ENCODE peak calls at places on chromosomes 12 and 14, in four cellular contexts. H, P, F and Y are unnamed samples.

GRCh38 chr12:52050771-52051541 is at the start of gene NR4A1:
- DNase-seq in F (peak), P (peak), H (peak), Y (peak)

GRCh38 chr14:65229431-65230286 is 127.3 kb upstream of the MAX start:
- DNase-seq in F (peak), P (peak), H (no peak), Y (peak)

GRCh38 chr14:41558527-41558926 is 48.1 kb upstream of the LRFN5 start:
- DNase-seq in F (no peak), P (no peak), H (no peak), Y (no peak)

GRCh38 chr12:15001733-15002471 is 29.1 kb downstream of the PDE6H start:
- DNase-seq in F (peak), H (no peak), P (no peak), Y (no peak)

GRCh38 chr12:98440165-98440581 is 75.2 kb upstream of the TMPO start:
- DNase-seq in P (peak), F (no peak), H (no peak), Y (peak)

GRCh38 chr12:11856971-11857370 is 207.5 kb downstream of the ETV6 start:
- DNase-seq in P (no peak), F (no peak), H (no peak), Y (no peak)

GRCh38 chr14:31326111-31326510 is 94.2 kb downstream of the HEATR5A start:
- DNase-seq in H (no peak), P (peak), F (no peak), Y (no peak)

GRCh38 chr14:53462931-53463778 is 310.0 kb upstream of the DDHD1 start:
- DNase-seq in H (no peak), P (no peak), F (no peak), Y (no peak)

GRCh38 chr12:29889737-29890136 is 106.0 kb upstream of the TMTC1 start:
- DNase-seq in H (no peak), F (no peak), P (no peak), Y (no peak)

GRCh38 chr14:37869633-37870032 is 274.2 kb downstream of the TTC6 start:
- DNase-seq in F (peak), P (no peak), H (no peak), Y (no peak)

GRCh38 chr12:92108651-92109050 is 37.0 kb downstream of the BTG1 start:
- DNase-seq in F (peak), H (no peak), P (no peak), Y (peak)

GRCh38 chr12:57461326-57461903 is 1.8 kb downstream of the GLI1 start:
- DNase-seq in P (peak), F (peak), H (no peak), Y (peak)

GRCh38 chr12:90922068-90922743 is 32.8 kb downstream of the CCER1 start:
- DNase-seq in P (no peak), H (no peak), F (no peak), Y (no peak)

GRCh38 chr12:115934046-115934445 is 343.4 kb downstream of the MED13L start:
- DNase-seq in P (no peak), H (no peak), F (no peak), Y (no peak)

GRCh38 chr12:57086951-57087688 is 1.8 kb upstream of the NAB2 start:
- DNase-seq in H (peak), F (peak), P (peak), Y (peak)

GRCh38 chr14:68790656-68791077 is 2.2 kb downstream of the ZFP36L1 start:
- DNase-seq in F (no peak), H (no peak), P (no peak), Y (no peak)

GRCh38 chr12:68665016-68665569 is 21.7 kb upstream of the NUP107 start:
- DNase-seq in F (no peak), H (no peak), P (no peak), Y (no peak)

GRCh38 chr12:77943466-77943865 is 112.8 kb downstream of the NAV3 start:
- DNase-seq in H (no peak), P (peak), F (no peak), Y (peak)

GRCh38 chr14:100670017-100670974 is 56.4 kb upstream of the DLK1 start:
- DNase-seq in P (no peak), H (no peak), F (peak), Y (no peak)

GRCh38 chr12:132067182-132067581 is 76.9 kb downstream of the DDX51 start:
- DNase-seq in P (no peak), F (no peak), H (no peak), Y (no peak)

GRCh38 chr14:100422556-100423420 is 99.6 kb downstream of the SLC25A47 start:
- DNase-seq in F (no peak), P (no peak), H (no peak), Y (no peak)

GRCh38 chr12:102736328-102736727 is 180.7 kb downstream of the PAH start:
- DNase-seq in H (no peak), F (no peak), P (no peak), Y (no peak)

GRCh38 chr12:52867636-52868035 is 18.8 kb upstream of the KRT78 start:
- DNase-seq in F (peak), P (no peak), H (no peak), Y (no peak)

GRCh38 chr12:101597164-101597563 is 2.4 kb downstream of the MYBPC1 start:
- DNase-seq in P (no peak), H (no peak), F (no peak), Y (no peak)